ENCODE peak calls at places on chromosomes 13 and 19, in seven cellular contexts. One of them, this sample, is unnamed. For H3K36me3 and H3K79me2, the result is how much of the 10 kb centered on the place peaks cover.

GRCh38 chr13:99388334-99388923 is 81.2 kb upstream of the GPR183 start:
- DNase-seq in SK-N-SH: no peak
- DNase-seq in GM23338: no peak
- DNase-seq in OCI-LY7: no peak
- DNase-seq in fibroblast of lung: no peak
- DNase-seq in PC-3: no peak
- DNase-seq in mammary epithelial cell: no peak
- DNase-seq in this sample: no peak

GRCh38 chr13:42123600-42123999 is 75.2 kb downstream of the DGKH start:
- DNase-seq in SK-N-SH: no peak
- DNase-seq in PC-3: no peak
- DNase-seq in mammary epithelial cell: no peak
- DNase-seq in OCI-LY7: no peak
- DNase-seq in fibroblast of lung: no peak
- DNase-seq in GM23338: no peak
- DNase-seq in this sample: no peak

GRCh38 chr19:10111405-10111811 is at the start of gene P2RY11:
- DNase-seq in fibroblast of lung: no peak
- DNase-seq in GM23338: no peak
- DNase-seq in SK-N-SH: peak
- DNase-seq in OCI-LY7: no peak
- DNase-seq in mammary epithelial cell: no peak
- DNase-seq in PC-3: no peak
- DNase-seq in this sample: no peak

GRCh38 chr13:29926077-29926476 is 75.7 kb upstream of the UBL3 start:
- DNase-seq in mammary epithelial cell: no peak
- DNase-seq in OCI-LY7: no peak
- DNase-seq in PC-3: no peak
- DNase-seq in GM23338: no peak
- DNase-seq in SK-N-SH: no peak
- DNase-seq in fibroblast of lung: no peak
- DNase-seq in this sample: no peak

GRCh38 chr19:9847087-9847671 is 12.1 kb downstream of the PIN1 start:
- DNase-seq in SK-N-SH: peak
- DNase-seq in fibroblast of lung: peak
- DNase-seq in mammary epithelial cell: peak
- DNase-seq in GM23338: peak
- DNase-seq in OCI-LY7: no peak
- DNase-seq in PC-3: peak
- DNase-seq in this sample: peak

GRCh38 chr13:103510007-103510406 is 443.8 kb upstream of the SLC10A2 start:
- DNase-seq in PC-3: no peak
- DNase-seq in fibroblast of lung: no peak
- DNase-seq in GM23338: peak
- DNase-seq in SK-N-SH: no peak
- DNase-seq in OCI-LY7: no peak
- DNase-seq in mammary epithelial cell: no peak
- DNase-seq in this sample: peak

GRCh38 chr13:26074706-26075105 is 22.9 kb upstream of the SHISA2 start:
- DNase-seq in PC-3: peak
- DNase-seq in GM23338: no peak
- DNase-seq in SK-N-SH: no peak
- DNase-seq in fibroblast of lung: no peak
- DNase-seq in mammary epithelial cell: peak
- DNase-seq in OCI-LY7: no peak
- DNase-seq in this sample: no peak

GRCh38 chr19:29806098-29806866 is 5.5 kb upstream of the CCNE1 start:
- DNase-seq in OCI-LY7: no peak
- DNase-seq in mammary epithelial cell: no peak
- DNase-seq in PC-3: no peak
- DNase-seq in SK-N-SH: peak
- DNase-seq in GM23338: peak
- DNase-seq in fibroblast of lung: peak
- DNase-seq in this sample: peak

GRCh38 chr19:6297202-6297601 is 17.4 kb upstream of the MLLT1 start:
- DNase-seq in OCI-LY7: no peak
- DNase-seq in mammary epithelial cell: no peak
- DNase-seq in PC-3: no peak
- DNase-seq in fibroblast of lung: no peak
- DNase-seq in GM23338: no peak
- DNase-seq in SK-N-SH: no peak
- DNase-seq in this sample: no peak

GRCh38 chr13:38042771-38043170 is 173.2 kb upstream of the TRPC4 start:
- DNase-seq in PC-3: no peak
- DNase-seq in OCI-LY7: no peak
- DNase-seq in GM23338: no peak
- DNase-seq in mammary epithelial cell: no peak
- DNase-seq in SK-N-SH: no peak
- DNase-seq in fibroblast of lung: no peak
- DNase-seq in this sample: no peak

GRCh38 chr13:40333238-40333637 is 333.2 kb downstream of the FOXO1 start:
- DNase-seq in SK-N-SH: no peak
- DNase-seq in PC-3: no peak
- DNase-seq in fibroblast of lung: no peak
- DNase-seq in OCI-LY7: no peak
- DNase-seq in mammary epithelial cell: peak
- DNase-seq in GM23338: no peak
- DNase-seq in this sample: no peak

GRCh38 chr19:45401815-45402468 is 2.9 kb downstream of the PPP1R13L start:
- DNase-seq in mammary epithelial cell: no peak
- DNase-seq in SK-N-SH: no peak
- DNase-seq in GM23338: no peak
- DNase-seq in OCI-LY7: no peak
- DNase-seq in fibroblast of lung: no peak
- DNase-seq in PC-3: no peak
- DNase-seq in this sample: no peak

DNA sequence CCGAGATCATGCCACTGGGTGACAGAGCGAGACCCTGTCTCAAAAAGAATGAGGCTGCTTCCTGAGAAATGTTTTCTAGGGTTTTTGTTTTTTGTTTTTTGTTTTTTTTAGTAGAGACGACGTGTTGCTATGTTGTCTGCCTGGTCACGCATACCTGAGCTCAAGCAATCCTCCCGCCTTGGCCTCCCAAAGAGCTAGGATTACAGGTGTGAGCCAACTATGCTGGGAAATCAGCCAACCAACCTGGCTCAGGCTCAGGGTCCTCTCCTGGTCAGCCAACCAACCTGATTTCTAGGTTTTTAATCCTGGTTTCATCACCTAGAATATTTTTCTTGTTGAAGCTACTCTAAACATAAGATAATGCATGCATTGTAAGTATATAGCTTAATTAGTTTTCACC is 7.8 kb downstream of the DHX34 start:
- DNase-seq in SK-N-SH: no peak
- DNase-seq in mammary epithelial cell: no peak
- DNase-seq in GM23338: no peak
- DNase-seq in PC-3: peak
- DNase-seq in fibroblast of lung: no peak
- DNase-seq in OCI-LY7: no peak
- DNase-seq in this sample: no peak
- H3K36me3 ChIP-seq in SK-N-SH: half or more
- H3K36me3 ChIP-seq in mammary epithelial cell: under half
- H3K36me3 ChIP-seq in GM23338: half or more
- H3K36me3 ChIP-seq in PC-3: under half
- H3K36me3 ChIP-seq in fibroblast of lung: under half
- H3K36me3 ChIP-seq in OCI-LY7: half or more
- H3K36me3 ChIP-seq in this sample: under half

GRCh38 chr19:4120933-4121612 is 2.8 kb downstream of the MAP2K2 start:
- DNase-seq in SK-N-SH: peak
- DNase-seq in PC-3: no peak
- DNase-seq in OCI-LY7: no peak
- DNase-seq in GM23338: no peak
- DNase-seq in fibroblast of lung: no peak
- DNase-seq in mammary epithelial cell: no peak
- DNase-seq in this sample: no peak
- H3K79me2 ChIP-seq in SK-N-SH: half or more
- H3K79me2 ChIP-seq in PC-3: under half
- H3K79me2 ChIP-seq in OCI-LY7: under half
- H3K79me2 ChIP-seq in GM23338: under half
- H3K79me2 ChIP-seq in fibroblast of lung: under half
- H3K79me2 ChIP-seq in mammary epithelial cell: half or more
- H3K79me2 ChIP-seq in this sample: half or more

GRCh38 chr19:12672744-12673143 is 6.1 kb downstream of the WDR83 start:
- DNase-seq in fibroblast of lung: no peak
- DNase-seq in SK-N-SH: no peak
- DNase-seq in OCI-LY7: no peak
- DNase-seq in PC-3: no peak
- DNase-seq in GM23338: peak
- DNase-seq in mammary epithelial cell: no peak
- DNase-seq in this sample: no peak

GRCh38 chr19:12675940-12676339 is 5.7 kb downstream of the DHPS start:
- DNase-seq in OCI-LY7: no peak
- DNase-seq in PC-3: no peak
- DNase-seq in fibroblast of lung: no peak
- DNase-seq in GM23338: no peak
- DNase-seq in SK-N-SH: no peak
- DNase-seq in mammary epithelial cell: no peak
- DNase-seq in this sample: no peak

GRCh38 chr19:12676928-12677327 is 4.8 kb downstream of the DHPS start:
- DNase-seq in GM23338: no peak
- DNase-seq in OCI-LY7: no peak
- DNase-seq in fibroblast of lung: no peak
- DNase-seq in PC-3: no peak
- DNase-seq in mammary epithelial cell: no peak
- DNase-seq in SK-N-SH: no peak
- DNase-seq in this sample: no peak

GRCh38 chr19:12675377-12675776 is 6.3 kb downstream of the DHPS start:
- DNase-seq in GM23338: no peak
- DNase-seq in mammary epithelial cell: no peak
- DNase-seq in OCI-LY7: no peak
- DNase-seq in PC-3: no peak
- DNase-seq in SK-N-SH: no peak
- DNase-seq in fibroblast of lung: no peak
- DNase-seq in this sample: no peak

DNA sequence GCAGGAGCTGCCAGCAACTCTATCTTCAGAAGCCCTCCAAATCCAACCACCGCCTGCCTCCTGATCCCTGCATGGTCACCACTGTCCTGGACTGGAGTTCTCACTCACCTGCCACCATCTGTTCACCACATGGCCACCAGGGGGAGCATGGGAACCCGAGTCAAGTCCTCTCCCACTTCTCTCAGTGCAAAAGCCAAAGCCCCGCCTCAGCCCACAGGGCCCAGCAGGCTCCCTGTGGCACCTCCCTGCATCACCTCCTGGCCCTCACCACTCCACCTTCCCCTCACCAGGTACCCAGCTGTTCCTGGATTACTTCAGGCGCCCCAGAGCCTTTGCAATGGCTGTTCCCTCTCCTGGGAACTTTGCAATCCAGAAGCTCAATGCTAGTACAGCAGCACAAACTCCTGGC is 5.3 kb downstream of the DHPS start:
- DNase-seq in fibroblast of lung: peak
- DNase-seq in PC-3: peak
- DNase-seq in OCI-LY7: peak
- DNase-seq in mammary epithelial cell: peak
- DNase-seq in SK-N-SH: peak
- DNase-seq in GM23338: peak
- DNase-seq in this sample: peak
- H3K36me3 ChIP-seq in fibroblast of lung: under half
- H3K36me3 ChIP-seq in PC-3: under half
- H3K36me3 ChIP-seq in OCI-LY7: half or more
- H3K36me3 ChIP-seq in mammary epithelial cell: under half
- H3K36me3 ChIP-seq in SK-N-SH: under half
- H3K36me3 ChIP-seq in GM23338: under half
- H3K36me3 ChIP-seq in this sample: under half

DNA sequence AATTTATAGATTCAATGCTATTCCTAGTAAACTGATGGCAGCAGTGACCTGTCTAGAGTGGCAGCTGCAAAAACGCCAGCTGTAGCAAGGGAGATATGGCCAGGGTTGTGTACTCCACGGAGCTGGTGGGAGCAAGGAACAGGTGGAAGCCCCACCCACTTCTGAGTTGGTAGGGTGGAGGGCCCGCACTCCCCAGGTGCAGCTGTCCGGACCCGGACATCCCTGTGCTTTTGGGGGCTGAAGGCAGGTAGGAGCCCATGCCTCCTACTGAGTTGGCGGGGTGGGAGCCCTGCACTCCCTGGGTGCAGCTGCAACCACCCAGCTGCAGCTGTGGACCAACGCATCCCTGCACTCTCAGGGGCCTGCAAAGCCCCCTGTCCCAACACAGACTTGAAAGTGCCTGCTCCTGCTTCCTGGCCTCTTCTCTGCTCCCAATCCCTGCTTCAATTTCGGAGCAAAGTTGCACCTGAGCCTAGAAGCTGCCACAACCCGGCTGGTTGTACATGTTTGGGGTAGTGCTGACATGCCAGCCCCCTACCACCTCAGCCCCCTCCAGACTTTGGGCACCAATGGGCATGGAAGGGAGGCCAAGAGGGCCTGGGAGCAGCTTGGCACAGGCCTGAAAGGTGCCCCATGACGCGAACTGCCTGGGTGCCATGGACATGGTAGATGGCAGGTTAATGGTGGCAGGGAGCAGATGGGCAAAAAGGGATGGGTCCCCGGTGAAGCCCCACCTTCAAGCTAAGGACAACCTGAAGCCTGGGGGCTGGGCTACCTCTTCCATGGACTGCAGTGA is 19.8 kb downstream of the UGGT2 start:
- DNase-seq in mammary epithelial cell: no peak
- DNase-seq in PC-3: no peak
- DNase-seq in OCI-LY7: no peak
- DNase-seq in fibroblast of lung: no peak
- DNase-seq in SK-N-SH: no peak
- DNase-seq in GM23338: no peak
- DNase-seq in this sample: no peak
- H3K79me2 ChIP-seq in mammary epithelial cell: half or more
- H3K79me2 ChIP-seq in PC-3: half or more
- H3K79me2 ChIP-seq in OCI-LY7: under half
- H3K79me2 ChIP-seq in fibroblast of lung: under half
- H3K79me2 ChIP-seq in SK-N-SH: half or more
- H3K79me2 ChIP-seq in GM23338: half or more
- H3K79me2 ChIP-seq in this sample: half or more

GRCh38 chr19:1282588-1283206 is 3.0 kb upstream of the EFNA2 start:
- DNase-seq in OCI-LY7: no peak
- DNase-seq in mammary epithelial cell: no peak
- DNase-seq in SK-N-SH: no peak
- DNase-seq in fibroblast of lung: no peak
- DNase-seq in GM23338: no peak
- DNase-seq in PC-3: no peak
- DNase-seq in this sample: no peak
- H3K36me3 ChIP-seq in OCI-LY7: under half
- H3K36me3 ChIP-seq in mammary epithelial cell: under half
- H3K36me3 ChIP-seq in SK-N-SH: under half
- H3K36me3 ChIP-seq in fibroblast of lung: under half
- H3K36me3 ChIP-seq in GM23338: under half
- H3K36me3 ChIP-seq in PC-3: under half
- H3K36me3 ChIP-seq in this sample: under half

This sample was measured in neural progenitor cell.